ENCODE peak calls at places on chromosomes 2 and 18, in nine cellular contexts. One of them, this sample, is unnamed.
A peak's percentile ranks its signal among the peaks of the same experiment; 100 is the strongest.

GRCh38 chr2:218964041-218964771 is 4.7 kb downstream of the CDK5R2 start:
- DNase-seq in thyroid gland: no peak
- DNase-seq in stimulated activated CD4-positive, alpha-beta T cell treated with anti-CD3 and anti-CD28 coated beads, Interleukin-4, amount 100 ng/mL, for 4 hours: no peak
- DNase-seq in pons: no peak
- DNase-seq in HFFc6: peak; percentile 82
- DNase-seq in NCI-H2171: peak; percentile 25
- DNase-seq in ELR: peak; percentile 91
- DNase-seq in breast epithelium: no peak
- DNase-seq in tibial artery: no peak
- DNase-seq in this sample: no peak

GRCh38 chr18:50045126-50045525 is 149.8 kb downstream of the MYO5B start:
- DNase-seq in thyroid gland: no peak
- DNase-seq in stimulated activated CD4-positive, alpha-beta T cell treated with anti-CD3 and anti-CD28 coated beads, Interleukin-4, amount 100 ng/mL, for 4 hours: no peak
- DNase-seq in pons: no peak
- DNase-seq in HFFc6: no peak
- DNase-seq in NCI-H2171: no peak
- DNase-seq in ELR: no peak
- DNase-seq in breast epithelium: no peak
- DNase-seq in tibial artery: no peak
- DNase-seq in this sample: no peak

GRCh38 chr2:197875736-197876135 is 71.3 kb downstream of the PLCL1 start:
- DNase-seq in thyroid gland: no peak
- DNase-seq in stimulated activated CD4-positive, alpha-beta T cell treated with anti-CD3 and anti-CD28 coated beads, Interleukin-4, amount 100 ng/mL, for 4 hours: no peak
- DNase-seq in pons: no peak
- DNase-seq in HFFc6: no peak
- DNase-seq in NCI-H2171: no peak
- DNase-seq in ELR: no peak
- DNase-seq in breast epithelium: no peak
- DNase-seq in tibial artery: no peak
- DNase-seq in this sample: no peak

GRCh38 chr2:119692310-119692709 is 13.3 kb downstream of the TMEM177 start:
- DNase-seq in thyroid gland: no peak
- DNase-seq in stimulated activated CD4-positive, alpha-beta T cell treated with anti-CD3 and anti-CD28 coated beads, Interleukin-4, amount 100 ng/mL, for 4 hours: no peak
- DNase-seq in pons: no peak
- DNase-seq in HFFc6: no peak
- DNase-seq in NCI-H2171: no peak
- DNase-seq in ELR: no peak
- DNase-seq in breast epithelium: no peak
- DNase-seq in tibial artery: no peak
- DNase-seq in this sample: no peak

GRCh38 chr2:135130751-135131150 is 78.7 kb downstream of the RAB3GAP1 start:
- DNase-seq in thyroid gland: no peak
- DNase-seq in stimulated activated CD4-positive, alpha-beta T cell treated with anti-CD3 and anti-CD28 coated beads, Interleukin-4, amount 100 ng/mL, for 4 hours: no peak
- DNase-seq in pons: no peak
- DNase-seq in HFFc6: no peak
- DNase-seq in NCI-H2171: no peak
- DNase-seq in ELR: no peak
- DNase-seq in breast epithelium: no peak
- DNase-seq in tibial artery: no peak
- DNase-seq in this sample: no peak

GRCh38 chr18:7872569-7872968 is 305.5 kb downstream of the PTPRM start:
- DNase-seq in thyroid gland: peak; percentile 58
- DNase-seq in stimulated activated CD4-positive, alpha-beta T cell treated with anti-CD3 and anti-CD28 coated beads, Interleukin-4, amount 100 ng/mL, for 4 hours: no peak
- DNase-seq in pons: no peak
- DNase-seq in HFFc6: peak; percentile 54
- DNase-seq in NCI-H2171: no peak
- DNase-seq in ELR: peak; percentile 76
- DNase-seq in breast epithelium: no peak
- DNase-seq in tibial artery: no peak
- DNase-seq in this sample: no peak

GRCh38 chr18:715626-716025 is 3.2 kb upstream of the ENOSF1 start:
- DNase-seq in thyroid gland: no peak
- DNase-seq in stimulated activated CD4-positive, alpha-beta T cell treated with anti-CD3 and anti-CD28 coated beads, Interleukin-4, amount 100 ng/mL, for 4 hours: no peak
- DNase-seq in pons: no peak
- DNase-seq in HFFc6: peak; percentile 45
- DNase-seq in NCI-H2171: no peak
- DNase-seq in ELR: peak; percentile 87
- DNase-seq in breast epithelium: no peak
- DNase-seq in tibial artery: no peak
- DNase-seq in this sample: no peak

GRCh38 chr2:18588049-18588448 is 1.3 kb downstream of the NT5C1B start:
- DNase-seq in thyroid gland: no peak
- DNase-seq in stimulated activated CD4-positive, alpha-beta T cell treated with anti-CD3 and anti-CD28 coated beads, Interleukin-4, amount 100 ng/mL, for 4 hours: no peak
- DNase-seq in pons: no peak
- DNase-seq in HFFc6: no peak
- DNase-seq in NCI-H2171: no peak
- DNase-seq in ELR: peak; percentile 5
- DNase-seq in breast epithelium: no peak
- DNase-seq in tibial artery: no peak
- DNase-seq in this sample: no peak

GRCh38 chr2:10289891-10290290 is 12.8 kb upstream of the HPCAL1 start:
- DNase-seq in thyroid gland: no peak
- DNase-seq in stimulated activated CD4-positive, alpha-beta T cell treated with anti-CD3 and anti-CD28 coated beads, Interleukin-4, amount 100 ng/mL, for 4 hours: no peak
- DNase-seq in pons: no peak
- DNase-seq in HFFc6: peak; percentile 55
- DNase-seq in NCI-H2171: no peak
- DNase-seq in ELR: peak; percentile 96
- DNase-seq in breast epithelium: no peak
- DNase-seq in tibial artery: no peak
- DNase-seq in this sample: no peak

GRCh38 chr18:63237911-63238710 is 81.5 kb downstream of the BCL2 start:
- DNase-seq in thyroid gland: peak; percentile 83
- DNase-seq in stimulated activated CD4-positive, alpha-beta T cell treated with anti-CD3 and anti-CD28 coated beads, Interleukin-4, amount 100 ng/mL, for 4 hours: no peak
- DNase-seq in pons: peak; percentile 81
- DNase-seq in HFFc6: peak; percentile 73
- DNase-seq in NCI-H2171: no peak
- DNase-seq in ELR: peak; percentile 82
- DNase-seq in breast epithelium: peak; percentile 83
- DNase-seq in tibial artery: no peak
- DNase-seq in this sample: peak; percentile 56

GRCh38 chr18:11096839-11097750 is 52.3 kb downstream of the PIEZO2 start:
- DNase-seq in thyroid gland: no peak
- DNase-seq in stimulated activated CD4-positive, alpha-beta T cell treated with anti-CD3 and anti-CD28 coated beads, Interleukin-4, amount 100 ng/mL, for 4 hours: no peak
- DNase-seq in pons: no peak
- DNase-seq in HFFc6: no peak
- DNase-seq in NCI-H2171: no peak
- DNase-seq in ELR: peak; percentile 24
- DNase-seq in breast epithelium: no peak
- DNase-seq in tibial artery: no peak
- DNase-seq in this sample: no peak

GRCh38 chr2:219331560-219332213 is 857 bp downstream of the RESP18 start:
- DNase-seq in thyroid gland: peak; percentile 36
- DNase-seq in stimulated activated CD4-positive, alpha-beta T cell treated with anti-CD3 and anti-CD28 coated beads, Interleukin-4, amount 100 ng/mL, for 4 hours: peak; percentile 17
- DNase-seq in pons: no peak
- DNase-seq in HFFc6: no peak
- DNase-seq in NCI-H2171: no peak
- DNase-seq in ELR: peak; percentile 30
- DNase-seq in breast epithelium: no peak
- DNase-seq in tibial artery: no peak
- DNase-seq in this sample: no peak

GRCh38 chr18:7516505-7517117 is 50.5 kb upstream of the PTPRM start:
- DNase-seq in thyroid gland: no peak
- DNase-seq in stimulated activated CD4-positive, alpha-beta T cell treated with anti-CD3 and anti-CD28 coated beads, Interleukin-4, amount 100 ng/mL, for 4 hours: no peak
- DNase-seq in pons: no peak
- DNase-seq in HFFc6: no peak
- DNase-seq in NCI-H2171: no peak
- DNase-seq in ELR: no peak
- DNase-seq in breast epithelium: no peak
- DNase-seq in tibial artery: no peak
- DNase-seq in this sample: no peak

GRCh38 chr2:3301001-3301400 is 76.6 kb downstream of the EIPR1 start:
- DNase-seq in thyroid gland: no peak
- DNase-seq in stimulated activated CD4-positive, alpha-beta T cell treated with anti-CD3 and anti-CD28 coated beads, Interleukin-4, amount 100 ng/mL, for 4 hours: no peak
- DNase-seq in pons: no peak
- DNase-seq in HFFc6: no peak
- DNase-seq in NCI-H2171: no peak
- DNase-seq in ELR: no peak
- DNase-seq in breast epithelium: no peak
- DNase-seq in tibial artery: no peak
- DNase-seq in this sample: no peak